ENCODE peak calls at places on chromosome 13, in five cellular contexts. One of them, this sample, is unnamed.

GRCh38 chr13:97659602-97660001 is 225.6 kb downstream of the RAP2A start:
- DNase-seq in fibroblast of villous mesenchyme: peak; percentile 33
- DNase-seq in cardiac fibroblast: peak; percentile 52
- DNase-seq in sigmoid colon: no peak
- DNase-seq in fibroblast of lung: peak; percentile 47
- DNase-seq in this sample: no peak

GRCh38 chr13:63351081-63351480 is 1935.4 kb upstream of the PCDH20 start:
- DNase-seq in fibroblast of villous mesenchyme: no peak
- DNase-seq in sigmoid colon: no peak
- DNase-seq in cardiac fibroblast: peak; percentile 22
- DNase-seq in fibroblast of lung: peak; percentile 31
- DNase-seq in this sample: no peak

GRCh38 chr13:98839826-98840769 is 87.6 kb upstream of the SLC15A1 start:
- DNase-seq in fibroblast of lung: peak; percentile 62
- DNase-seq in sigmoid colon: peak; percentile 75
- DNase-seq in fibroblast of villous mesenchyme: peak; percentile 56
- DNase-seq in cardiac fibroblast: peak; percentile 68
- DNase-seq in this sample: peak; percentile 32

GRCh38 chr13:46662690-46663089 is 109.7 kb downstream of the LRCH1 start:
- DNase-seq in fibroblast of villous mesenchyme: no peak
- DNase-seq in cardiac fibroblast: no peak
- DNase-seq in fibroblast of lung: no peak
- DNase-seq in sigmoid colon: no peak
- DNase-seq in this sample: no peak

GRCh38 chr13:114024603-114025431 is 50.9 kb upstream of the C13orf46 start:
- DNase-seq in cardiac fibroblast: no peak
- DNase-seq in fibroblast of lung: no peak
- DNase-seq in fibroblast of villous mesenchyme: no peak
- DNase-seq in sigmoid colon: no peak
- DNase-seq in this sample: no peak

GRCh38 chr13:40666905-40667621 is 622 bp upstream of the FOXO1 start:
- DNase-seq in sigmoid colon: peak; percentile 78
- DNase-seq in fibroblast of lung: no peak
- DNase-seq in cardiac fibroblast: no peak
- DNase-seq in fibroblast of villous mesenchyme: no peak
- DNase-seq in this sample: no peak

GRCh38 chr13:96492758-96493157 is 402.9 kb downstream of the HS6ST3 start:
- DNase-seq in fibroblast of lung: no peak
- DNase-seq in sigmoid colon: no peak
- DNase-seq in cardiac fibroblast: no peak
- DNase-seq in fibroblast of villous mesenchyme: no peak
- DNase-seq in this sample: no peak

GRCh38 chr13:42815686-42816085 is 34.3 kb downstream of the FAM216B start:
- DNase-seq in cardiac fibroblast: peak; percentile 49
- DNase-seq in fibroblast of villous mesenchyme: no peak
- DNase-seq in sigmoid colon: no peak
- DNase-seq in fibroblast of lung: peak; percentile 47
- DNase-seq in this sample: no peak

GRCh38 chr13:105341758-105342157 is 1193.7 kb downstream of the EFNB2 start:
- DNase-seq in cardiac fibroblast: no peak
- DNase-seq in sigmoid colon: no peak
- DNase-seq in fibroblast of lung: no peak
- DNase-seq in fibroblast of villous mesenchyme: no peak
- DNase-seq in this sample: no peak

GRCh38 chr13:99982021-99982740 is 597 bp downstream of the ZIC2 start:
- DNase-seq in cardiac fibroblast: no peak
- DNase-seq in fibroblast of villous mesenchyme: no peak
- DNase-seq in sigmoid colon: no peak
- DNase-seq in fibroblast of lung: no peak
- DNase-seq in this sample: no peak

GRCh38 chr13:34044041-34044440 is 226.1 kb downstream of the RFC3 start:
- DNase-seq in fibroblast of lung: no peak
- DNase-seq in fibroblast of villous mesenchyme: no peak
- DNase-seq in cardiac fibroblast: peak; percentile 36
- DNase-seq in sigmoid colon: no peak
- DNase-seq in this sample: peak; percentile 58

GRCh38 chr13:42487221-42487620 is 86.7 kb upstream of the TNFSF11 start:
- DNase-seq in fibroblast of villous mesenchyme: no peak
- DNase-seq in fibroblast of lung: no peak
- DNase-seq in sigmoid colon: no peak
- DNase-seq in cardiac fibroblast: no peak
- DNase-seq in this sample: no peak

GRCh38 chr13:72651196-72651595 is 76.2 kb downstream of the MZT1 start:
- DNase-seq in sigmoid colon: no peak
- DNase-seq in fibroblast of villous mesenchyme: no peak
- DNase-seq in fibroblast of lung: peak; percentile 16
- DNase-seq in cardiac fibroblast: no peak
- DNase-seq in this sample: no peak

GRCh38 chr13:49594576-49594975 is 9.2 kb upstream of the RCBTB1 start:
- DNase-seq in fibroblast of villous mesenchyme: no peak
- DNase-seq in sigmoid colon: no peak
- DNase-seq in fibroblast of lung: no peak
- DNase-seq in cardiac fibroblast: no peak
- DNase-seq in this sample: no peak

GRCh38 chr13:88464851-88465250 is 793.7 kb downstream of the SLITRK5 start:
- DNase-seq in fibroblast of villous mesenchyme: no peak
- DNase-seq in fibroblast of lung: no peak
- DNase-seq in cardiac fibroblast: no peak
- DNase-seq in sigmoid colon: no peak
- DNase-seq in this sample: no peak

GRCh38 chr13:30698023-30698422 is 37.3 kb upstream of the ALOX5AP start:
- DNase-seq in fibroblast of villous mesenchyme: peak; percentile 33
- DNase-seq in fibroblast of lung: peak; percentile 91
- DNase-seq in sigmoid colon: no peak
- DNase-seq in cardiac fibroblast: peak; percentile 61
- DNase-seq in this sample: peak; percentile 75

GRCh38 chr13:48750588-48751383 is 97.1 kb downstream of the CYSLTR2 start:
- DNase-seq in cardiac fibroblast: peak; percentile 84
- DNase-seq in fibroblast of villous mesenchyme: peak; percentile 51
- DNase-seq in sigmoid colon: peak; percentile 82
- DNase-seq in fibroblast of lung: peak; percentile 63
- DNase-seq in this sample: no peak

GRCh38 chr13:59111711-59112110 is 1052.0 kb downstream of the DIAPH3 start:
- DNase-seq in fibroblast of lung: peak; percentile 76
- DNase-seq in sigmoid colon: no peak
- DNase-seq in fibroblast of villous mesenchyme: peak; percentile 46
- DNase-seq in cardiac fibroblast: peak; percentile 72
- DNase-seq in this sample: peak; percentile 9

GRCh38 chr13:45501175-45501526 is 36.4 kb downstream of the COG3 start:
- DNase-seq in fibroblast of villous mesenchyme: no peak
- DNase-seq in sigmoid colon: no peak
- DNase-seq in cardiac fibroblast: no peak
- DNase-seq in fibroblast of lung: no peak
- DNase-seq in this sample: no peak
- TF ChIP-seq CTCF in fibroblast of villous mesenchyme: no peak
- TF ChIP-seq CTCF in sigmoid colon: no peak
- TF ChIP-seq CTCF in cardiac fibroblast: no peak
- TF ChIP-seq CTCF in fibroblast of lung: no peak
- TF ChIP-seq CTCF in this sample: peak; percentile 31

GRCh38 chr13:104318121-104318520 is 1251.9 kb upstream of the SLC10A2 start:
- DNase-seq in sigmoid colon: no peak
- DNase-seq in fibroblast of villous mesenchyme: peak; percentile 21
- DNase-seq in cardiac fibroblast: peak; percentile 58
- DNase-seq in fibroblast of lung: peak; percentile 69
- DNase-seq in this sample: no peak
- TF ChIP-seq CTCF in sigmoid colon: no peak
- TF ChIP-seq CTCF in fibroblast of villous mesenchyme: peak; percentile 45
- TF ChIP-seq CTCF in cardiac fibroblast: peak; percentile 52
- TF ChIP-seq CTCF in fibroblast of lung: no peak
- TF ChIP-seq CTCF in this sample: no peak

GRCh38 chr13:110683203-110683883 is 22.6 kb downstream of the CARS2 start:
- DNase-seq in sigmoid colon: no peak
- DNase-seq in cardiac fibroblast: peak; percentile 25
- DNase-seq in fibroblast of villous mesenchyme: peak; percentile 42
- DNase-seq in fibroblast of lung: peak; percentile 19
- DNase-seq in this sample: peak; percentile 23
- TF ChIP-seq CTCF in sigmoid colon: peak; percentile 28
- TF ChIP-seq CTCF in cardiac fibroblast: peak; percentile 56
- TF ChIP-seq CTCF in fibroblast of villous mesenchyme: peak; percentile 63
- TF ChIP-seq CTCF in fibroblast of lung: no peak
- TF ChIP-seq CTCF in this sample: peak; percentile 79

DNA sequence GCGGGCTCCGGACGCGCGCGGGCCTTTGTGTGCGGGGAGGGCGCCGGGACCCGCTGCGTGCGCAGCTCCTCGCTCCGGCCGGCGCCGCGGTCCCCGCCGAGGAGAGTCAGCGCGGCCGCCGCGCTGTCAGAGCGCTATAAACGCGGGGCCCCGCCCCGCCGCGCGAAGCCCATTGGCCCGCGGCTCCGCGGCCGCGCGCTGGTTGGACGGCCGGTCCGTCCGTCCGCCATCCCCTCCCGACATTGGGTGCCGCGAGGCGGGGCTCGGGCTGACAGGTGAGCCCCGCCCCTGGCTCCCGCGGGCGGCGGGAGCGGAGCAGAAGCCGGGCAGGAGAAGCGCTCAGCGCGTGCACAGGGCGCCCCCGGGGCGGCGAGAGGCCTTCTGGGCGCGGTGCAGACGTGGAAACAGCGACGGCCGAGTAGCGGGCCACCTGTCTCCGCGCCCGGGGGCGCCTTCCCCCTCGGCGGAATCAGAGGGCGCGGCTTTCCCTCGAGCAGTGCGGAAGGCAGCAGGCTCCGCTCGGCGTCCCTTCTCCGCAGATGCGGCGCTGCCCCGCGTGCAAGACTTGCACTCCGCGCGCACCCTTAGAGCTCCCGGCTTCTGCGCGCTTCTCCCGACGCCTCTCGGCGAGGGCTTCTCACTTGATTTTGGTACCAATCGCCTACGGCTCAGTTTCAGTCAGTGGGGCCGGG is at the start of gene EFNB2:
- DNase-seq in cardiac fibroblast: peak; percentile 93
- DNase-seq in fibroblast of villous mesenchyme: peak; percentile 91
- DNase-seq in fibroblast of lung: peak; percentile 90
- DNase-seq in sigmoid colon: peak; percentile 93
- DNase-seq in this sample: peak; percentile 76
- TF ChIP-seq CTCF in cardiac fibroblast: no peak
- TF ChIP-seq CTCF in fibroblast of villous mesenchyme: no peak
- TF ChIP-seq CTCF in fibroblast of lung: no peak
- TF ChIP-seq CTCF in sigmoid colon: no peak
- TF ChIP-seq CTCF in this sample: no peak

GRCh38 chr13:61255035-61255796 is 160.4 kb downstream of the PCDH20 start:
- DNase-seq in sigmoid colon: no peak
- DNase-seq in fibroblast of villous mesenchyme: no peak
- DNase-seq in cardiac fibroblast: peak; percentile 8
- DNase-seq in fibroblast of lung: peak; percentile 6
- DNase-seq in this sample: no peak
- TF ChIP-seq CTCF in sigmoid colon: no peak
- TF ChIP-seq CTCF in fibroblast of villous mesenchyme: no peak
- TF ChIP-seq CTCF in cardiac fibroblast: peak; percentile 27
- TF ChIP-seq CTCF in fibroblast of lung: no peak
- TF ChIP-seq CTCF in this sample: no peak

DNA sequence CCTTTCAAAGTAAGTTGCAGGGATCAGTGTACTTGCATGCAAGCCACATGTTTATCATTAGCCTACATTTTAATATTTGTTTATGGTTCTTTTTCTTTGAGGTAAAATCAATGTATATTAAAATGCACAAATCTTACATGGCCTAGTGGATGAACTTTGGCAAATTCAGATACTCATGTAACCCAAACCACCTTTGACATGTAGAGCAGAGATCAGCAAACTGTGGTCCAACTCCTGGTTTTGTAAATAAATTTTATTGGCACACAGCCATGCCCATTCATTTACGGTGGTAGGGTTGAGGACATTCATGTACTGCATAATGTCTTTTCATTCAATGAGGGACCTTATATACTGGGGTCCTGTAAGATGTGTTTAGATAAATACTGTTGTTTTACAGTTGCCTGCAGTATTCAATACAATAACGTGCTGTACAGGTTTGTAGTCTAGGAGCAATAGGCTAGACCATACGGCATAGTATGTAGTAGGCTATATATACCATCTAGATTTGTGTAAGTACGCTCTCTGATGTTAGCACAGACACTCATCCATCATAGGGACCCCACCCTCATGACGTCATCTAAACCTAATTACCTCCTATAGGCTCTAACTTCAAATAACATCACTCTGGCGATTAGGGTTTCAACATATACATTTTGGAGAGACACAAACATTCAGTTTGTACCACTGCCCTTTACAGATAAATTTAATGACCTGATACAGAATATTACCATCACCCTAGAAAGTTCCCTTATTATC is 5.7 kb downstream of the NDFIP2 start:
- DNase-seq in cardiac fibroblast: no peak
- DNase-seq in sigmoid colon: no peak
- DNase-seq in fibroblast of lung: no peak
- DNase-seq in fibroblast of villous mesenchyme: no peak
- DNase-seq in this sample: no peak
- TF ChIP-seq CTCF in cardiac fibroblast: no peak
- TF ChIP-seq CTCF in sigmoid colon: no peak
- TF ChIP-seq CTCF in fibroblast of lung: no peak
- TF ChIP-seq CTCF in fibroblast of villous mesenchyme: no peak
- TF ChIP-seq CTCF in this sample: no peak

GRCh38 chr13:112575680-112576079 is 12.3 kb downstream of the TUBGCP3 start:
- DNase-seq in fibroblast of lung: peak; percentile 9
- DNase-seq in fibroblast of villous mesenchyme: peak; percentile 47
- DNase-seq in sigmoid colon: no peak
- DNase-seq in cardiac fibroblast: no peak
- DNase-seq in this sample: peak; percentile 45
- TF ChIP-seq CTCF in fibroblast of lung: no peak
- TF ChIP-seq CTCF in fibroblast of villous mesenchyme: no peak
- TF ChIP-seq CTCF in sigmoid colon: no peak
- TF ChIP-seq CTCF in cardiac fibroblast: no peak
- TF ChIP-seq CTCF in this sample: peak; percentile 28

GRCh38 chr13:66528903-66529576 is 701.1 kb downstream of the PCDH9 start:
- DNase-seq in cardiac fibroblast: no peak
- DNase-seq in fibroblast of lung: no peak
- DNase-seq in fibroblast of villous mesenchyme: no peak
- DNase-seq in sigmoid colon: no peak
- DNase-seq in this sample: no peak
- TF ChIP-seq CTCF in cardiac fibroblast: no peak
- TF ChIP-seq CTCF in fibroblast of lung: no peak
- TF ChIP-seq CTCF in fibroblast of villous mesenchyme: no peak
- TF ChIP-seq CTCF in sigmoid colon: no peak
- TF ChIP-seq CTCF in this sample: no peak

This sample was measured in HFFc6.